ENCODE peak calls at places on chromosomes 2 and 18, in six cellular contexts. O, P, C, Q, A and K are unnamed samples. For H3K79me1, the result is how much of the 10 kb centered on the place peaks cover.

GRCh38 chr2:201228271-201228911 is 31.9 kb upstream of the CASP8 start:
- DNase-seq in O (peak), P (no peak), C (peak), Q (no peak), A (no peak), K (no peak)

GRCh38 chr18:31750259-31750658 is 10.4 kb downstream of the SLC25A52 start:
- DNase-seq in O (no peak), P (no peak), C (no peak), Q (no peak), A (no peak), K (no peak)

GRCh38 chr2:233129351-233129978 is 69.3 kb downstream of the INPP5D start:
- DNase-seq in O (no peak), P (no peak), C (peak), Q (peak), A (peak), K (no peak)

GRCh38 chr18:9147440-9148238 is 11.1 kb downstream of the ANKRD12 start:
- DNase-seq in O (peak), P (peak), C (peak), Q (peak), A (no peak), K (no peak)

GRCh38 chr2:239195318-239195871 is 205.4 kb downstream of the HDAC4 start:
- DNase-seq in O (no peak), P (no peak), C (no peak), Q (no peak), A (no peak), K (no peak)

GRCh38 chr2:209864716-209865295 is 93.2 kb downstream of the UNC80 start:
- DNase-seq in O (no peak), P (no peak), C (peak), Q (peak), A (peak), K (no peak)

GRCh38 chr2:226766352-226767055 is 33.1 kb downstream of the IRS1 start:
- DNase-seq in O (peak), P (peak), C (no peak), Q (no peak), A (no peak), K (no peak)

GRCh38 chr2:158637357-158637756 is 157.8 kb upstream of the DAPL1 start:
- DNase-seq in O (peak), P (no peak), C (peak), Q (no peak), A (no peak), K (no peak)

GRCh38 chr2:195763866-195764265 is 106.8 kb downstream of the SLC39A10 start:
- DNase-seq in O (no peak), P (peak), C (no peak), Q (no peak), A (no peak), K (no peak)

GRCh38 chr2:100780203-100781008 is 39.5 kb upstream of the NPAS2 start:
- DNase-seq in O (peak), P (peak), C (no peak), Q (no peak), A (no peak), K (no peak)

GRCh38 chr18:73684651-73685050 is 463.0 kb downstream of the FBXO15 start:
- DNase-seq in O (peak), P (peak), C (no peak), Q (no peak), A (no peak), K (no peak)

GRCh38 chr2:200350796-200351195 is 44.3 kb downstream of the SPATS2L start:
- DNase-seq in O (peak), P (peak), C (peak), Q (no peak), A (no peak), K (no peak)

GRCh38 chr2:61436092-61436491 is 34.8 kb downstream of the USP34 start:
- DNase-seq in O (peak), P (no peak), C (no peak), Q (no peak), A (no peak), K (no peak)

GRCh38 chr2:172462393-172463381 is 35.3 kb downstream of the ITGA6 start:
- DNase-seq in O (no peak), P (no peak), C (no peak), Q (no peak), A (no peak), K (no peak)

GRCh38 chr2:159381574-159381973 is 95.1 kb upstream of the WDSUB1 start:
- DNase-seq in O (peak), P (no peak), C (no peak), Q (no peak), A (no peak), K (no peak)

GRCh38 chr2:68849579-68850030 is 21.6 kb downstream of the BMP10 start:
- DNase-seq in O (peak), P (peak), C (no peak), Q (no peak), A (no peak), K (no peak)

GRCh38 chr2:143685439-143686078 is 556.3 kb downstream of the ARHGAP15 start:
- DNase-seq in O (no peak), P (no peak), C (no peak), Q (no peak), A (no peak), K (no peak)

GRCh38 chr2:74249406-74250122 is 51.1 kb downstream of the MTHFD2 start:
- DNase-seq in O (no peak), P (no peak), C (no peak), Q (no peak), A (no peak), K (no peak)

GRCh38 chr2:238527565-238527964 is 100.8 kb downstream of the ASB1 start:
- DNase-seq in O (peak), P (peak), C (peak), Q (no peak), A (no peak), K (no peak)

GRCh38 chr2:159201321-159202063 is 85.0 kb downstream of the WDSUB1 start:
- DNase-seq in O (peak), P (peak), C (no peak), Q (no peak), A (no peak), K (no peak)

GRCh38 chr2:113284481-113284880 is 5.8 kb upstream of the PAX8 start:
- DNase-seq in O (peak), P (peak), C (no peak), Q (no peak), A (no peak), K (no peak)

GRCh38 chr18:53771664-53772063 is 452.8 kb downstream of the MBD2 start:
- DNase-seq in O (no peak), P (no peak), C (no peak), Q (no peak), A (no peak), K (no peak)

GRCh38 chr2:120016800-120017199 is 3.9 kb downstream of the EPB41L5 start:
- DNase-seq in O (no peak), P (no peak), C (no peak), Q (no peak), A (no peak), K (no peak)

GRCh38 chr18:56413862-56414261 is 224.5 kb downstream of the TXNL1 start:
- DNase-seq in O (no peak), P (no peak), C (no peak), Q (peak), A (peak), K (no peak)

GRCh38 chr2:101758001-101758400 is 60.5 kb downstream of the MAP4K4 start:
- DNase-seq in O (peak), P (no peak), C (no peak), Q (no peak), A (no peak), K (no peak)

GRCh38 chr2:109372171-109372568 is 241.6 kb downstream of the SEPTIN10 start:
- DNase-seq in O (no peak), P (no peak), C (no peak), Q (no peak), A (no peak), K (no peak)

GRCh38 chr18:25075793-25076192 is 276.2 kb downstream of the ZNF521 start:
- DNase-seq in O (no peak), P (peak), C (no peak), Q (no peak), A (no peak), K (no peak)

GRCh38 chr18:23355206-23355605 is 97.9 kb upstream of the RIOK3 start:
- DNase-seq in O (no peak), P (no peak), C (no peak), Q (no peak), A (no peak), K (no peak)

GRCh38 chr18:23354625-23355024 is 98.5 kb upstream of the RIOK3 start:
- DNase-seq in O (peak), P (peak), C (peak), Q (no peak), A (no peak), K (no peak)

GRCh38 chr18:23352042-23352441 is 101.0 kb upstream of the RIOK3 start:
- DNase-seq in O (no peak), P (no peak), C (no peak), Q (no peak), A (no peak), K (no peak)

GRCh38 chr18:23356416-23356815 is 96.7 kb upstream of the RIOK3 start:
- DNase-seq in O (no peak), P (no peak), C (no peak), Q (no peak), A (no peak), K (no peak)

DNA sequence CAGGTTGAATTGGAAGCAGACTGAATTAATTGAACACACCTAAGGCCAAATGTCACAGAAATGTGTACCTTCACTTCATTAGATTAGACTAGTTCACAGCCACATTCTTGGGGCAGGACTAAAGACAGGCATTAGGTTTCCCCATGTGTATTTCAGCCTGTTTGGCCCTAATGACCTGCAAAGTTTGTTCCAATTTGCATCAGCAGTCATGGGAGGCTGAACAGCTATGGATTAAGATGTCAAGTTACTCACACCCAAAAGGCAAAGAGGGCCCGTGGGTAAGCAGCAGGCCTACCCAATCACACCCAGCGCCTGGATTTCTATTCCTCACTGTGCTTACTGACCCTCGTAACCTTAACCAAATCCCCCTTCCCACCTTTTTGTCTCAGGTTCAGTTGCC is 99.6 kb upstream of the RIOK3 start:
- DNase-seq in O (no peak), P (no peak), C (no peak), Q (no peak), A (no peak), K (no peak)
- H3K4me2 ChIP-seq in O (no peak), P (no peak), C (no peak), Q (no peak), A (no peak), K (no peak)

DNA sequence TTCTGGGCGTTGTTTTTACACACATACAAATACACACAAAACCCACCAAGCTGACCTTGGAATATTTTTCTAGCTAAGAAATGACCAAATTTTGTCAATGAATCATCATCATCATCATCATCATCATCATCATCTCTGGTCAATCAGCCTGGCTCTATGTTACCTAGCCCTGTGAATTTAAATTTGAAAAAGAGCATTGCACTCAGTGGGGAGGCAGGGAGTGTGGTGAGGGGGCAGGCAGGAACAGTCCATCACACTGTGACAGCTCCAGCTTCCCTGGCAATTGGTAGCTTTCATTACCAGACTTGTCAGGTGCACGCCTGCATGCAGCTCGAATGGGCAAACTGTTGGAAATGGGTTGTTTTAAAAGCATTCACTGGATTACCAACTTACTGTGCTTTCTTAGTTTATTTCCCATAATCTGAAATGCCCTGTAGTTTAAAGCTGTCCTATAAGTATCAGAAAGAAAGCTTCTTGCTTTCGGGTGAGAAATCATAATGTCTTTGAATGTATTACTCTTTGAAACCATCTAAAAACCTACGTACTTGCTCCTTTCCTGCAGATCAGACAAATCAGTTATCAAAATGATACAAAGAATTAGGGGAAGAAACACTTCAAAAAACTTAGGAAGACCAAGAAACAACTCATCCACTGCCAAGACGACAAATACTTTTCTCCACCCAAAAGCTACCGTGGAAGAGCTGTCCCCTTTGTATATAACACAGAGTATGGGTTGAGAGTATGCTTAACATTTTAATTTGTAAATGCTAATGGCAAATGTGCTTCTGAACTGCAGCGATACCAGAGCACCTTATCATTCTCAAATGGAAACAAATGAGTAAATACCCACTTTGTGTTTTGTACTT is 6.7 kb upstream of the POU3F3 start:
- DNase-seq in O (no peak), P (no peak), C (no peak), Q (peak), A (no peak), K (no peak)
- H3K23ac ChIP-seq in O (no peak), P (no peak), C (no peak), Q (no peak), A (no peak), K (no peak)

DNA sequence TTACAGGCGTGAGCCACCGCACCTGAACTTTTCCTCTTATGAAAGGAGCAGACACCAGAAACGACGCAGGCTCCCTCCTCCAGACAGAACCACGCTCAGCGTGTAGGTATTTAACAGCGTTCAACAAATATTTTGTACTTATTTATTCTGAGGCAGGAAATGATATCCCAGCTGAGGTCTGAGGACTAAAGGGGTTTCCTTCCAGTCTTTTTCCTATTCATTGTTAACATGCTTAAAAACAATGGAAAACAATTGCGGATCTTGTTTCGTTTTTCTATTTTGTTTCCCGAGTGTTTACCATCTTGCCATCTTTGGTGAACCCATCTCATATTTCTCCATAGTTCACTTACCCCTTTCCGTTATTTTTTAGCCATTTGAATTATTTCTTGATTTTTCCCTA is 43.7 kb upstream of the FOSL2 start:
- DNase-seq in O (no peak), P (no peak), C (no peak), Q (no peak), A (no peak), K (no peak)
- H3K79me1 ChIP-seq in O (under half), P (under half), C (under half), Q (under half), A (under half), K (under half)

DNA sequence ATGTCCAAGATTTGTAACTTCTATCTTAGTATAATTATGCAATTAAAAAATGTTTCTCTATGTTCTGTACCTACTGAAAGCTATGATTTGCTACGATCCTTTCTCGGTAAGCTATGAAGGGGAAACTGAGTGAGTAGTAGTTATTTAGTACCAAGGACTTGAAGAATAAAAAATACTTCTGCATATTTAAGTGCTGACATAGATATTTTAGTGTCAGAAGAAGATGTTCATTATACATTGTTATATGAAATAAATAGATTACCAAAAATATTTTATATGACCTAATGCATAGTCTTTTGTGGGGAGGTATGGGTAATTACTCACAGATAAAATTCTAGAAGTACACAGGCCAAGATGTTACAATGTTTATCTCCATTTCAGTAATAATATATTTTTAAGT is 39.0 kb downstream of the DSEL start:
- DNase-seq in O (no peak), P (no peak), C (no peak), Q (no peak), A (no peak), K (no peak)
- H3K4me2 ChIP-seq in O (no peak), P (no peak), C (no peak), Q (no peak), A (no peak), K (no peak)

GRCh38 chr18:13613591-13614317 is 112.6 kb downstream of the FAM210A start:
- DNase-seq in O (no peak), P (no peak), C (no peak), Q (no peak), A (no peak), K (no peak)

GRCh38 chr18:13611058-13611615 is 115.2 kb downstream of the FAM210A start:
- DNase-seq in O (no peak), P (peak), C (peak), Q (peak), A (no peak), K (peak)

GRCh38 chr18:13613099-13613498 is 113.3 kb downstream of the FAM210A start:
- DNase-seq in O (no peak), P (no peak), C (no peak), Q (no peak), A (no peak), K (no peak)

GRCh38 chr18:13611616-13612110 is 114.7 kb downstream of the FAM210A start:
- DNase-seq in O (peak), P (peak), C (peak), Q (peak), A (no peak), K (peak)

DNA sequence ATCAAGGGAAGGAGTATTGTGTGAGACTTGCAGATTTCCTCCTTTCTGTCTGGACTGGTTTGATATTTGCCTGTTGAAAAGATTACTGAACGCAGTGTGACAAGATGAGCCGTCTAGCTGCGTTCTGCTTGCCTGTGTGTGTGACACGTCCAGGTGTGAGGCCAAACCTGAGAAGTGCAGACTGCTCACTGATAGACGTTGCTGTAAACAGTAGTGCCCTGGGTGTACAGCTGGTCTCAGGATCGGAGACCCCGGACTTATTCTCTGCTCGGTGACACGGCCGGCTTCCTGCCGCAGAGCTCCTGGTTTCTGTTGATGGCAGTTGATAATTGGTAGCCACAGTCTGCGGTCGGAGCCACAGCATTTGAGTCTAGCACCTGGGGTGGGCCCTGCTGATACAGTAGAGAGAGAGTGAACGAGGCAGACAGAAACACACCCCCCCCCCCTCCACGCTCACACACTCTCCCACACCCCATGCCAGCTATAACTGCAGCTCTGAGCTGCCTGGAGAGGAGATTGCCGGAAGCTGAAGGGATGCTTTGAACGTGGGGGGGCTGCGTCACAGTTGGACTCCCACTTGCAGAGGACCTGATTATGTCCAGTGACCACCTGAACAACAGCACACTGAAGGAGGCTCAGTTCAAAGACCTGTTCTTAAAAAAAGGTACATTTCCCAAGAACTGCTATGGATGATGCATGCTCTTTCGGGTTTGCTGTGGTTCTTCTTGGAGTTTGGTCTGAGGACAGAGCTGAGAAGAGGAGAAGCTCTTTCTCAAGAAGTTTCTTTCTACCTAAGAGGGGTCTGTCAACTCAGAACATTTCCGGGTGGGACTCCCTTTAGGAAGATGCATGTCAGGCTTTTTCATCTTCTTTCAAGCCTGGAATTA is 114.0 kb downstream of the FAM210A start:
- DNase-seq in O (no peak), P (no peak), C (peak), Q (no peak), A (no peak), K (no peak)
- H3K23ac ChIP-seq in O (no peak), P (no peak), C (peak), Q (no peak), A (no peak), K (peak)

DNA sequence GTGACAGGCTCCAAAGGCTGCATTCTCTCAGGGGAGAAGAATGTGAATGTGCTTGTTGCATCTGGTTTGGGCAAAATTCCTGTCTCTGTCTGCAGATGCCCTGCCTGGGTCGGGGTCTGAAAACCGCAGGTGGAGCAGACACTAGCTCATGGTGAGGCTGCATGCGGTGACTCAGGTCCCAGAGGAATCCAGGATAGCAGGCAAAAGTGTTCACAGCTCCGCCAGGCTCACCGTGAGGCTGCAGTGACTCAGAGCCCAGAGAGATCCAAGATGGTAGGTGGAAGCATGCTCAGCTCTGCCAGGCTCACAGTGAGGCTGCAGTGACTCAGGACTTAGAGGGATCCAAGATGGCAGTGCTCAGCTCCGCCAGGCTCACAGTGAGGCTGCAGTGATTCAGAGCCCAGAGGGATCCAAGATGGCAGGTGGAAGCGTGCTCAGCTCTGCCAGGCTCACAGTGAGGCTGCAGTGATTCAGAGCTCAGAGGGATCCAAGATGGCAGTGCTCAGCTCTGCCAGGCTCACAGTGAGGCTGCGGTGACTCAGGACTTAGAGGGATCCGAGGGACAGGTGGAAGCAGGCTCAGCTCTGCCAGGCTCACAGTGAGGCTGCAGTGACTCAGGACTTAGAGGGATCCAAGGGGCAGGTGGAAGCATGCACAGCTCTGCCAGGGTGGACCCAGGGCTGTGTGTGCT is 200.5 kb downstream of the ACKR3 start:
- DNase-seq in O (peak), P (peak), C (peak), Q (no peak), A (peak), K (no peak)
- H3K79me1 ChIP-seq in O (under half), P (under half), C (under half), Q (under half), A (under half), K (under half)

GRCh38 chr2:8587920-8588830 is 93.7 kb upstream of the ID2 start:
- DNase-seq in O (no peak), P (no peak), C (no peak), Q (no peak), A (no peak), K (no peak)
- H3K4me2 ChIP-seq in O (no peak), P (no peak), C (no peak), Q (no peak), A (no peak), K (no peak)